ENCODE peak calls at places on chromosome 21, in seven cellular contexts. G, I, X, W, P, J and F are unnamed samples.

GRCh38 chr21:24290151-24290833 is 1317.0 kb downstream of the MRPL39 start:
- DNase-seq in W (no peak), P (no peak), G (no peak), J (peak; percentile 10), I (no peak), X (no peak), F (no peak)

GRCh38 chr21:41321211-41321907 is 4.8 kb downstream of the FAM3B start:
- DNase-seq in W (no peak), I (no peak), J (no peak), X (no peak), P (no peak), G (no peak), F (no peak)

GRCh38 chr21:35649186-35649585 is 411.1 kb downstream of the SETD4 start:
- DNase-seq in P (no peak), W (peak; percentile 50), J (peak; percentile 29), G (peak; percentile 57), I (no peak), X (no peak), F (peak; percentile 13)

GRCh38 chr21:38819719-38820147 is 14.0 kb downstream of the ETS2 start:
- DNase-seq in G (peak; percentile 88), I (peak; percentile 75), J (peak; percentile 88), X (no peak), P (no peak), W (peak; percentile 82), F (peak; percentile 78)

GRCh38 chr21:21001591-21002100 is 3.4 kb downstream of the NCAM2 start:
- DNase-seq in W (no peak), P (no peak), J (no peak), G (no peak), X (no peak), I (no peak), F (no peak)

GRCh38 chr21:24829397-24829796 is 777.9 kb downstream of the MRPL39 start:
- DNase-seq in J (no peak), P (no peak), I (no peak), X (no peak), W (no peak), G (no peak), F (no peak)

GRCh38 chr21:36783612-36784383 is 84.9 kb downstream of the SIM2 start:
- DNase-seq in J (peak; percentile 96), G (peak; percentile 93), W (peak; percentile 90), X (no peak), P (no peak), I (no peak), F (no peak)

GRCh38 chr21:26105819-26106218 is 64.8 kb downstream of the APP start:
- DNase-seq in G (no peak), W (no peak), P (no peak), I (no peak), J (no peak), X (no peak), F (no peak)

GRCh38 chr21:36705679-36706481 is 7.0 kb downstream of the SIM2 start:
- DNase-seq in G (no peak), P (no peak), I (no peak), W (no peak), X (no peak), J (no peak), F (no peak)

GRCh38 chr21:29245104-29245643 is 53.5 kb upstream of the BACH1 start:
- DNase-seq in G (no peak), J (peak; percentile 49), P (no peak), I (no peak), X (no peak), W (no peak), F (no peak)

GRCh38 chr21:38825269-38825668 is 19.5 kb downstream of the ETS2 start:
- DNase-seq in I (no peak), P (no peak), G (no peak), X (no peak), W (no peak), J (peak; percentile 34), F (peak; percentile 20)

GRCh38 chr21:39381009-39381408 is 32.1 kb upstream of the HMGN1 start:
- DNase-seq in P (no peak), J (no peak), G (no peak), X (no peak), W (no peak), I (no peak), F (peak; percentile 17)

GRCh38 chr21:26072891-26073615 is 97.5 kb downstream of the APP start:
- DNase-seq in I (no peak), G (peak; percentile 92), X (no peak), P (no peak), J (peak; percentile 26), W (peak; percentile 89), F (no peak)

GRCh38 chr21:35046880-35047229 is 2.2 kb downstream of the RUNX1 start:
- DNase-seq in I (no peak), G (peak; percentile 76), P (no peak), J (no peak), W (peak; percentile 71), X (peak; percentile 79), F (no peak)

GRCh38 chr21:29295066-29295650 is 3.6 kb upstream of the BACH1 start:
- DNase-seq in W (no peak), J (no peak), G (no peak), P (no peak), X (no peak), I (no peak), F (no peak)

GRCh38 chr21:26148834-26149354 is 21.7 kb downstream of the APP start:
- DNase-seq in I (no peak), P (no peak), W (no peak), J (peak; percentile 26), X (no peak), G (peak; percentile 58), F (no peak)

GRCh38 chr21:29299046-29299905 is 554 bp downstream of the BACH1 start:
- DNase-seq in W (peak; percentile 56), X (peak; percentile 93), I (peak; percentile 81), G (peak; percentile 63), P (peak; percentile 81), J (no peak), F (peak; percentile 60)

GRCh38 chr21:38319781-38320180 is 63.0 kb downstream of the KCNJ15 start:
- DNase-seq in J (peak; percentile 94), P (no peak), W (peak; percentile 76), G (peak; percentile 76), X (no peak), I (no peak), F (no peak)

GRCh38 chr21:38769253-38769780 is 36.4 kb upstream of the ETS2 start:
- DNase-seq in J (no peak), G (peak; percentile 89), X (no peak), W (peak; percentile 87), P (no peak), I (no peak), F (no peak)

GRCh38 chr21:40165671-40166070 is 298.4 kb downstream of the PCP4 start:
- DNase-seq in I (no peak), J (no peak), P (no peak), W (peak; percentile 74), G (peak; percentile 82), X (no peak), F (no peak)

GRCh38 chr21:36064085-36064460 is 3.7 kb upstream of the SETD4 start:
- DNase-seq in W (no peak), G (no peak), P (no peak), X (no peak), I (no peak), J (no peak), F (peak; percentile 87)

DNA sequence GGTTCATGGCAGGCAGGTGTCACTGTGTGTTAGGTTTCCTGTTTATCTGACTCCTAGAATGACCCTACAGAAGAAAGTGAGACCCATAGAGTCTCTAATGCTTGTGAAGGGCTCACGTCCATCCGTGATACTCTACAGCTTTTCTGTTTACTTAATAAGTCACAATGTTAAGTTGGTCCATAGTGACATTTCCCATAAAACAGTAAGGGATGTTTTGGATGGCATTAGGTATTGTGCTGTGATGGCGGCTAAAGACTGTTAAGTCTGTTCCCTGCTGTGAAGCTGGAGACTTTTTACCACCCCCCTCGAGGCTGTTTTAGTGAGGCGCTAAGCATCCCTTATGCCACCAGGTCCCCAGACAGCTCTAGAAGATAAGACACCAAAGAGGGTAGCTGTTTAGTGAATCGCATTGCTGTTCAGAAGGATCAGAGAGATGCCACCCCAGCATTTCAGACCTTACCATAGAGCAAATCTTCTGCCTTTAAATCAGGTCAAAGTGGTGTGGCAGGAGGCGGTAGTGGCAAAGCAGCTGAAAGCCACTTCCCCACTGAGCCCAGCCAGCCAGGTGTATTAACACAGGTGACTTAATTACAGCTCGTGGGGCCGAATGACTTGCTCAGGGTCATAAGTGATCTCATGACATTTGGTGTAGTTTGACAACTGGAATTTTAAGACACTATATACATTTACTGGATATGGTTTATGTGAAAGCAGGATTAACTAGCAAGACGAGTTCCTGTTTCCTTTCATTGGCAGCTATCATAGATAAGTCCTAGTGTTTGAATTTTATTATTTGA is 25.0 kb downstream of the SLC37A1 start:
- DNase-seq in W (no peak), G (no peak), X (no peak), J (no peak), I (no peak), P (no peak), F (no peak)
- H3K4me1 ChIP-seq in W (no peaks in the 10 kb centered on the region), G (no peaks in the 10 kb centered on the region), X (peaks cover 41% of the 10 kb centered on the region), J (no peaks in the 10 kb centered on the region), I (no peaks in the 10 kb centered on the region), P (no peaks in the 10 kb centered on the region), F (no peaks in the 10 kb centered on the region)

GRCh38 chr21:45512626-45513002 is 29.6 kb downstream of the SLC19A1 start:
- DNase-seq in G (no peak), J (no peak), W (no peak), I (peak; percentile 42), P (no peak), X (no peak), F (no peak)
- H3K4me1 ChIP-seq in G (no peaks in the 10 kb centered on the region), J (no peaks in the 10 kb centered on the region), W (no peaks in the 10 kb centered on the region), I (peaks cover 10% of the 10 kb centered on the region), P (peaks cover 18% of the 10 kb centered on the region), X (peaks cover 35% of the 10 kb centered on the region), F (no peaks in the 10 kb centered on the region)

DNA sequence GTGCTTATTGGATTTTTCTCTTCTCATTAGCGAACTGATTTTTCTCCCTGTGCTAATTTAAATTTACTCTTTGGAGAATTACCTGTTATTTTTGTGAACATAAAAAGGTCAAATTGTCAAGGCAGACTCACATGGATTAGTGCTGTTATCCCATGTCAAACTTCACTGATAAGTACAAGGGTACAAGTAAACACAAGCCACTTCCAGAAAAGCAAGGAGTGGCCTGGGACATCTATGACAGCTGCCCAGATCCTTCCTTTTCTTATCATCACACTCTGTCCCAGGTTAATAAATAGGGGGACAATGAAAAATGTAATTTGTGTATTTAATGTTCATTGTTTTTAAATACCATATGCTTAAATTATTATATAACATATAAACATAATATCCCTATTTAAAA is 901.2 kb downstream of the LTN1 start:
- DNase-seq in P (no peak), G (no peak), J (no peak), X (no peak), I (no peak), W (no peak), F (no peak)
- H3K4me1 ChIP-seq in P (no peaks in the 10 kb centered on the region), G (no peaks in the 10 kb centered on the region), J (no peaks in the 10 kb centered on the region), X (no peaks in the 10 kb centered on the region), I (no peaks in the 10 kb centered on the region), W (no peaks in the 10 kb centered on the region), F (no peaks in the 10 kb centered on the region)

DNA sequence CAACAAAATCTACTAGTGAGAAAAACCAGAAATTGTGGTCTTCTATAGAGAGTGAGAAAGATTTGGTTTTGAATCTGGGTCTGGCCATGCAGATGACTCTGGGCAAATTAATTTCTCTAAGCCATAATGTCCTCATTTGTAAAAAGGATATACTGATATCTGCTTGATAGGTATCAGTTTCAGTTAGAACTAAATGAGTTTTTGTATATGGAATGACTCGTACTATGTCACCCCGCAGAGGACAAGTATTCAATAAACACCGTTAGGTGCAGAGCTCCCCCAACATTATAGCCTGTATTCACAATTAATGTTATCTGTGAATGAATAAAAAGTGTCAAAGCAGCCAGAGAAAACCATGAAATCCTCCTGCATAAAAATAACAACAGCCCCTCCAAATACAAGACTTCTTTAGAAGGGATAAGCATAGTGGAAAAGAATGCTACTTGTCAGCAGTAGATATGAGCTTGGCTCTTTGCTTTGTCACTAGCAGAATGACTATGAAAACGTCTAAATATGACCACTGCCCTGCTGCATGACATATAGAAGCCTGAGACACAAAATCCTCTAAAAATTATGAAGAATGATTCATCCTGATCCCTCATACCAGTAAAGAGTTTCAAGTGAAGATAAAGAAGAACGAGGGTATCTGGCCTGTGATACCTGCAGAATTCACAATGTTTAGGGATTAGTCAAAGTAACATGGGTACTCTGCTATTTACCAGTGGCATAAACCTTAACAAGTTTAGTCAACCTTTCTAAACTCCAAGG is 17.8 kb downstream of the SCAF4 start:
- DNase-seq in G (peak; percentile 53), P (no peak), W (peak; percentile 33), J (peak; percentile 20), I (no peak), X (no peak), F (no peak)
- H3K4me1 ChIP-seq in G (no peaks in the 10 kb centered on the region), P (peaks cover 6% of the 10 kb centered on the region), W (peaks cover 23% of the 10 kb centered on the region), J (peaks cover 30% of the 10 kb centered on the region), I (peaks cover 34% of the 10 kb centered on the region), X (peaks cover 98% of the 10 kb centered on the region), F (peaks cover 4% of the 10 kb centered on the region)